ENCODE peak calls at places on chromosomes 12 and 14, in five cellular contexts. J, P, C, U and B are unnamed samples.

GRCh38 chr12:94049718-94050117 is 98.7 kb upstream of the PLXNC1 start:
- DNase-seq in P (no peak), C (no peak), U (no peak), J (no peak), B (no peak)

GRCh38 chr14:60339571-60339970 is 90.5 kb downstream of the PPM1A start:
- DNase-seq in U (peak), C (no peak), P (no peak), J (peak), B (no peak)

GRCh38 chr14:105925615-105926414 is 399.4 kb downstream of the TMEM121 start:
- DNase-seq in C (no peak), J (no peak), U (no peak), P (no peak), B (no peak)

GRCh38 chr12:115468087-115468510 is 784.1 kb upstream of the TBX3 start:
- DNase-seq in C (no peak), P (peak), J (peak), U (peak), B (peak)

GRCh38 chr12:101592448-101592847 is 2.3 kb upstream of the MYBPC1 start:
- DNase-seq in U (no peak), J (no peak), P (no peak), C (no peak), B (no peak)

GRCh38 chr12:89334770-89335169 is 17.5 kb downstream of the DUSP6 start:
- DNase-seq in U (no peak), C (no peak), P (peak), J (no peak), B (no peak)

GRCh38 chr12:109447482-109447881 is 29.6 kb downstream of the KCTD10 start:
- DNase-seq in P (no peak), J (no peak), C (no peak), U (no peak), B (no peak)

GRCh38 chr14:79630561-79630960 is 580.7 kb downstream of the DIO2 start:
- DNase-seq in J (no peak), U (no peak), C (no peak), P (no peak), B (no peak)

GRCh38 chr14:75885829-75886228 is 96.0 kb downstream of the TGFB3 start:
- DNase-seq in J (peak), P (peak), U (no peak), C (no peak), B (peak)

GRCh38 chr12:52204095-52204930 is 12.5 kb upstream of the KRT80 start:
- DNase-seq in J (peak), C (no peak), P (peak), U (peak), B (peak)

GRCh38 chr12:6033546-6033945 is 88.5 kb upstream of the ANO2 start:
- DNase-seq in C (no peak), J (no peak), U (no peak), P (no peak), B (no peak)

GRCh38 chr12:110102255-110102654 is 21.9 kb upstream of the IFT81 start:
- DNase-seq in C (peak), P (peak), J (peak), U (peak), B (peak)

GRCh38 chr12:121803861-121804416 is at the start of gene SETD1B:
- DNase-seq in C (peak), P (peak), U (peak), J (peak), B (peak)

GRCh38 chr12:110919720-110920119 is 659 bp downstream of the MYL2 start:
- DNase-seq in P (no peak), U (no peak), C (no peak), J (no peak), B (no peak)

GRCh38 chr12:79725987-79726386 is 35.2 kb upstream of the PAWR start:
- DNase-seq in J (peak), U (peak), P (peak), C (no peak), B (peak)

GRCh38 chr12:5439788-5440300 is 7.9 kb downstream of the NTF3 start:
- DNase-seq in P (no peak), J (no peak), C (no peak), U (no peak), B (no peak)

GRCh38 chr12:45601888-45602287 is 127.6 kb upstream of the ARID2 start:
- DNase-seq in U (no peak), P (no peak), C (no peak), J (no peak), B (no peak)

GRCh38 chr14:63991833-63992232 is 139.0 kb downstream of the SYNE2 start:
- DNase-seq in C (no peak), P (no peak), U (no peak), J (no peak), B (no peak)

GRCh38 chr12:64178122-64178521 is 44.0 kb downstream of the KICS2 start:
- DNase-seq in P (peak), U (peak), C (peak), J (peak), B (peak)

GRCh38 chr12:77521458-77522115 is 309.1 kb upstream of the NAV3 start:
- DNase-seq in C (no peak), J (peak), P (peak), U (no peak), B (no peak)

GRCh38 chr14:59679872-59680271 is 103.3 kb upstream of the CCDC175 start:
- DNase-seq in P (no peak), C (no peak), J (peak), U (no peak), B (no peak)

GRCh38 chr12:46959484-46959883 is 119.9 kb upstream of the PCED1B start:
- DNase-seq in C (peak), U (peak), P (peak), J (peak), B (peak)

GRCh38 chr12:111673503-111673902 is 12.3 kb downstream of the BRAP start:
- DNase-seq in U (peak), C (peak), P (peak), J (peak), B (no peak)

GRCh38 chr14:96574633-96575191 is 72.5 kb downstream of the PAPOLA start:
- DNase-seq in U (peak), C (no peak), P (peak), J (peak), B (peak)

GRCh38 chr14:99232406-99233214 is 39.4 kb downstream of the BCL11B start:
- DNase-seq in C (no peak), J (no peak), U (no peak), P (no peak), B (no peak)

GRCh38 chr14:92964124-92965109 is 41.5 kb downstream of the CHGA start:
- DNase-seq in C (no peak), P (no peak), J (no peak), U (no peak), B (no peak)

GRCh38 chr12:116924558-116925453 is 14.1 kb downstream of the FBXW8 start:
- DNase-seq in U (peak), C (peak), P (peak), J (peak), B (peak)

GRCh38 chr14:21498540-21499526 is 12.3 kb downstream of the METTL3 start:
- DNase-seq in J (peak), U (peak), P (peak), C (peak), B (peak)

GRCh38 chr12:12010277-12011031 is 60.3 kb upstream of the BCL2L14 start:
- DNase-seq in U (peak), P (peak), C (no peak), J (peak), B (peak)

GRCh38 chr12:55996201-55996714 is 818 bp upstream of the SUOX start:
- DNase-seq in P (peak), J (peak), C (peak), U (peak), B (peak)

GRCh38 chr12:53145383-53145782 is 35.1 kb upstream of the ZNF740 start:
- DNase-seq in U (no peak), J (peak), P (peak), C (no peak), B (no peak)

GRCh38 chr12:125175576-125175975 is 110.3 kb downstream of the AACS start:
- DNase-seq in C (no peak), U (no peak), J (no peak), P (no peak), B (no peak)

GRCh38 chr12:25200703-25201102 is 5.7 kb downstream of the ETFRF1 start:
- DNase-seq in P (peak), U (no peak), C (peak), J (peak), B (peak)

GRCh38 chr12:51183816-51184215 is 10.9 kb upstream of the TFCP2 start:
- DNase-seq in C (no peak), P (peak), J (peak), U (peak), B (peak)

GRCh38 chr14:32330356-32331226 is 1.5 kb downstream of the AKAP6 start:
- DNase-seq in P (no peak), C (no peak), J (no peak), U (no peak), B (no peak)

GRCh38 chr12:105659355-105660075 is 329.0 kb downstream of the C12orf75 start:
- DNase-seq in J (no peak), C (peak), P (no peak), U (peak), B (peak)

GRCh38 chr14:34593740-34594375 is 36.1 kb downstream of the SNX6 start:
- DNase-seq in P (peak), C (no peak), J (peak), U (no peak), B (no peak)

GRCh38 chr12:132783917-132784531 is 22.4 kb upstream of the ANKLE2 start:
- DNase-seq in C (no peak), J (no peak), U (no peak), P (no peak), B (no peak)

GRCh38 chr12:109580684-109581333 is 7.2 kb downstream of the MVK start:
- DNase-seq in C (no peak), P (no peak), U (no peak), J (no peak), B (no peak)

GRCh38 chr12:4270670-4271432 is 2.7 kb upstream of the CCND2 start:
- DNase-seq in C (peak), P (peak), J (peak), U (no peak), B (no peak)

GRCh38 chr12:4267904-4268548 is 5.5 kb upstream of the CCND2 start:
- DNase-seq in U (no peak), P (peak), J (no peak), C (peak), B (no peak)

GRCh38 chr12:4270016-4270669 is 3.4 kb upstream of the CCND2 start:
- DNase-seq in P (no peak), U (no peak), C (no peak), J (no peak), B (no peak)

GRCh38 chr12:4268549-4269181 is 4.9 kb upstream of the CCND2 start:
- DNase-seq in J (peak), P (peak), U (no peak), C (peak), B (no peak)

GRCh38 chr12:4269279-4269991 is 4.1 kb upstream of the CCND2 start:
- DNase-seq in C (peak), J (peak), U (no peak), P (peak), B (peak)
- TF ChIP-seq EZH2 in C (peak), J (peak), U (no peak), P (no peak), B (no peak)

DNA sequence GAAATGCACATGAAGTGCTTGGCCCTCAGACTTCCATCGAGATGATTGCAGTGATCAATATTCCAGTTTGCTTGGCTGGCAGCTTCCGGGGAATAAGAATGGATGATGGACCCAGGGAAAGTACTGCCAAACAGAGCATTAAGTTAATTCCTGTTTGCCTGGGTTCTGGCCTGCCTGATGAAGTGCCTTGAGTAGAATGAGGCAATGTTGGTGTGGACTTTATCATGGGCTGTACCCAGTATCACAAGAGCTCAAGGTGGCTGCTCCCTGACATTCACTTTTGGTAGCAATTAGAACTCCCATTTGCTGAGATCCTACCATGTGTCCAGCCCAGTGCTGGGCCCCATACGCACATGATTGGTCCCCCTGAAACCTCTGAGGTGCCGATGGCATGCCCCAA is 80.7 kb downstream of the SLC25A47 start:
- DNase-seq in P (no peak), J (no peak), C (no peak), U (no peak), B (no peak)
- H3K9ac ChIP-seq in P (no peak), J (no peak), C (no peak), U (no peak), B (no peak)

DNA sequence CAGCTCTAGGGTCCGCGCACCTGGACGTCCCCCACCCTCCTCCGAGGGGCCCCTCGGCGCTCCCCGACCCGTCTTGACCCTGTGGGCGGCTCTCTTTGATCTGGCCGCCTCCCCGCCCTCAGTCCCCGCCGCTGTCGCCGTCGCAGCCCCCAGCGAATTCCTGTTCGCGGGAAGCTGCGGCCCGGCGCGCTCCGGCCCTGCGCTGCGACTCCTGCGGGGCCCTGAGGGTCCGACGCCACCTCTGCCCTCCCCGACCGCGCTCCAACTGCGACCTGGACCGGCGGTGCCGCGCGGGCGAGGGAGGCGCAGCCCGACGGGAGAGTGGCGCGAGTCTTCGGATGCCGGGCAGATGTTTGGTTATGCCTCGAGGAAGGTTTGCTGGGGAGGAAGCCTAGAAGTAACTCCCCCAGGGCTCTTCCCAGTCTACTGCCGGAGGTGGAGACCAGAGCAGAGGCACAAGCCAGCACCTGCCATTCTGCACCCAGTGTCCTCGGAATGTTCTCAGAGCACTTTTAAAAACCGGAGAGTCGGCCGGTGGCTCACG is 440 bp upstream of the ISM2 start:
- DNase-seq in C (no peak), U (no peak), J (peak), P (no peak), B (no peak)
- TF ChIP-seq EZH2 in C (peak), U (no peak), J (no peak), P (no peak), B (no peak)

GRCh38 chr14:62694075-62694474 is 351.2 kb downstream of the KCNH5 start:
- DNase-seq in C (no peak), P (peak), U (no peak), J (no peak), B (peak)

GRCh38 chr14:62689741-62690140 is 355.5 kb downstream of the KCNH5 start:
- DNase-seq in C (no peak), U (peak), J (no peak), P (no peak), B (no peak)

GRCh38 chr14:62691613-62692489 is 353.4 kb downstream of the KCNH5 start:
- DNase-seq in P (peak), U (peak), J (peak), C (peak), B (peak)

GRCh38 chr14:62696261-62696968 is 348.8 kb downstream of the KCNH5 start:
- DNase-seq in J (no peak), C (no peak), P (no peak), U (no peak), B (no peak)

GRCh38 chr14:62692490-62693106 is 352.7 kb downstream of the KCNH5 start:
- DNase-seq in C (no peak), U (no peak), J (no peak), P (peak), B (peak)
- H3K9ac ChIP-seq in C (no peak), U (peak), J (peak), P (no peak), B (peak)

GRCh38 chr14:36503771-36504741 is 16.0 kb downstream of the NKX2-1 start:
- DNase-seq in C (no peak), U (no peak), P (no peak), J (no peak), B (no peak)
- TF ChIP-seq EZH2 in C (peak), U (no peak), P (peak), J (peak), B (peak)

GRCh38 chr14:90513151-90514014 is 116.6 kb downstream of the CALM1 start:
- DNase-seq in U (peak), C (no peak), P (peak), J (peak), B (peak)

GRCh38 chr14:90510208-90510607 is 113.4 kb downstream of the CALM1 start:
- DNase-seq in P (no peak), U (peak), C (no peak), J (no peak), B (no peak)

GRCh38 chr14:90511252-90511651 is 114.4 kb downstream of the CALM1 start:
- DNase-seq in U (no peak), C (no peak), J (no peak), P (no peak), B (no peak)

GRCh38 chr14:90512332-90512951 is 115.6 kb downstream of the CALM1 start:
- DNase-seq in J (no peak), C (no peak), U (peak), P (no peak), B (no peak)

GRCh38 chr14:90511795-90512331 is 115.0 kb downstream of the CALM1 start:
- DNase-seq in U (no peak), P (no peak), J (no peak), C (no peak), B (no peak)
- H3K9ac ChIP-seq in U (peak), P (no peak), J (no peak), C (no peak), B (no peak)